ENCODE peak calls at places on chromosomes 11 and 22, in five cellular contexts. N, L, B, H and Q are unnamed samples.

GRCh38 chr11:108224908-108225786 is 2.3 kb downstream of the ATM start:
- DNase-seq in B (peak), L (peak), H (no peak), N (peak), Q (no peak)

GRCh38 chr11:65225284-65226102 is 36.3 kb upstream of the POLA2 start:
- DNase-seq in N (peak), H (no peak), L (peak), B (peak), Q (no peak)

GRCh38 chr11:13216019-13217006 is 61.3 kb upstream of the BMAL1 start:
- DNase-seq in B (no peak), N (peak), L (no peak), H (no peak), Q (no peak)

GRCh38 chr11:22626573-22627239 is 1.1 kb upstream of the FANCF start:
- DNase-seq in H (no peak), B (no peak), N (no peak), L (no peak), Q (no peak)

GRCh38 chr22:35467788-35468187 is 67.8 kb downstream of the MCM5 start:
- DNase-seq in B (no peak), N (no peak), L (no peak), H (no peak), Q (peak)

GRCh38 chr11:128420943-128421342 is 166.4 kb downstream of the ETS1 start:
- DNase-seq in B (no peak), L (no peak), H (no peak), N (no peak), Q (no peak)

GRCh38 chr11:64724863-64725535 is 2.0 kb upstream of the NRXN2 start:
- DNase-seq in H (no peak), N (no peak), L (no peak), B (no peak), Q (no peak)

GRCh38 chr11:92384316-92384715 is 159.7 kb downstream of the FAT3 start:
- DNase-seq in L (no peak), B (no peak), H (no peak), N (no peak), Q (no peak)

GRCh38 chr11:131824766-131825165 is 454.4 kb downstream of the NTM start:
- DNase-seq in N (no peak), H (no peak), L (no peak), B (no peak), Q (no peak)

GRCh38 chr11:37858398-37858797 is 1260.4 kb upstream of the RAG2 start:
- DNase-seq in B (no peak), L (no peak), N (no peak), H (no peak), Q (no peak)

GRCh38 chr11:35173011-35173511 is 34.1 kb downstream of the CD44 start:
- DNase-seq in N (no peak), B (no peak), L (no peak), H (no peak), Q (no peak)

GRCh38 chr22:45709866-45710265 is 38.2 kb downstream of the ATXN10 start:
- DNase-seq in N (no peak), H (no peak), L (no peak), B (no peak), Q (no peak)

GRCh38 chr11:101987370-101987769 is 59.9 kb upstream of the CFAP300 start:
- DNase-seq in B (no peak), H (no peak), N (no peak), L (no peak), Q (no peak)

GRCh38 chr11:120612363-120613263 is 101.1 kb downstream of the GRIK4 start:
- DNase-seq in L (no peak), H (no peak), N (peak), B (no peak), Q (no peak)

GRCh38 chr11:87398913-87399312 is 361.2 kb downstream of the TMEM135 start:
- DNase-seq in N (no peak), L (no peak), H (no peak), B (no peak), Q (no peak)

GRCh38 chr11:110177057-110177397 is 83.8 kb downstream of the ZC3H12C start:
- DNase-seq in H (no peak), B (no peak), L (no peak), N (no peak), Q (no peak)